ENCODE peak calls at places on chromosomes 6 and 20, in seven cellular contexts. One of them, this sample, is unnamed.

GRCh38 chr6:170344631-170345576 is 38.3 kb downstream of the FAM120B start:
- DNase-seq in GM23338: no peak
- DNase-seq in GM12878: peak
- DNase-seq in heart right ventricle: peak
- DNase-seq in cardiac muscle cell: peak
- DNase-seq in natural killer cell: no peak
- DNase-seq in CD8-positive, alpha-beta T cell: no peak
- DNase-seq in this sample: peak

GRCh38 chr6:142774292-142774691 is 170.7 kb downstream of the HIVEP2 start:
- DNase-seq in GM23338: no peak
- DNase-seq in natural killer cell: no peak
- DNase-seq in heart right ventricle: no peak
- DNase-seq in cardiac muscle cell: no peak
- DNase-seq in GM12878: no peak
- DNase-seq in CD8-positive, alpha-beta T cell: no peak
- DNase-seq in this sample: no peak

GRCh38 chr6:56802570-56802969 is 152.3 kb upstream of the BEND6 start:
- DNase-seq in CD8-positive, alpha-beta T cell: no peak
- DNase-seq in heart right ventricle: no peak
- DNase-seq in GM23338: no peak
- DNase-seq in natural killer cell: no peak
- DNase-seq in cardiac muscle cell: peak
- DNase-seq in GM12878: no peak
- DNase-seq in this sample: peak

GRCh38 chr20:33250666-33251065 is 14.9 kb downstream of the BPIFA1 start:
- DNase-seq in GM12878: no peak
- DNase-seq in cardiac muscle cell: no peak
- DNase-seq in CD8-positive, alpha-beta T cell: no peak
- DNase-seq in natural killer cell: no peak
- DNase-seq in GM23338: no peak
- DNase-seq in heart right ventricle: no peak
- DNase-seq in this sample: no peak

GRCh38 chr20:59748555-59749292 is 144.4 kb downstream of the PHACTR3 start:
- DNase-seq in heart right ventricle: no peak
- DNase-seq in GM23338: no peak
- DNase-seq in GM12878: no peak
- DNase-seq in CD8-positive, alpha-beta T cell: no peak
- DNase-seq in natural killer cell: no peak
- DNase-seq in cardiac muscle cell: peak
- DNase-seq in this sample: peak

GRCh38 chr6:126614642-126615504 is 275.0 kb downstream of the CENPW start:
- DNase-seq in cardiac muscle cell: no peak
- DNase-seq in natural killer cell: no peak
- DNase-seq in CD8-positive, alpha-beta T cell: no peak
- DNase-seq in GM23338: peak
- DNase-seq in GM12878: no peak
- DNase-seq in heart right ventricle: no peak
- DNase-seq in this sample: no peak

GRCh38 chr6:116764961-116765841 is at the start of gene FAM162B:
- DNase-seq in heart right ventricle: peak
- DNase-seq in cardiac muscle cell: peak
- DNase-seq in natural killer cell: no peak
- DNase-seq in CD8-positive, alpha-beta T cell: no peak
- DNase-seq in GM12878: no peak
- DNase-seq in GM23338: peak
- DNase-seq in this sample: peak

GRCh38 chr6:35498407-35499045 is 1.6 kb upstream of the TEAD3 start:
- DNase-seq in heart right ventricle: no peak
- DNase-seq in GM12878: no peak
- DNase-seq in CD8-positive, alpha-beta T cell: no peak
- DNase-seq in natural killer cell: no peak
- DNase-seq in GM23338: no peak
- DNase-seq in cardiac muscle cell: no peak
- DNase-seq in this sample: no peak

GRCh38 chr6:167226791-167227190 is 64.3 kb upstream of the UNC93A start:
- DNase-seq in GM12878: no peak
- DNase-seq in cardiac muscle cell: no peak
- DNase-seq in CD8-positive, alpha-beta T cell: no peak
- DNase-seq in heart right ventricle: no peak
- DNase-seq in GM23338: no peak
- DNase-seq in natural killer cell: no peak
- DNase-seq in this sample: no peak

GRCh38 chr6:51257938-51258337 is 439.3 kb downstream of the TFAP2B start:
- DNase-seq in cardiac muscle cell: no peak
- DNase-seq in heart right ventricle: no peak
- DNase-seq in natural killer cell: no peak
- DNase-seq in CD8-positive, alpha-beta T cell: no peak
- DNase-seq in GM23338: no peak
- DNase-seq in GM12878: no peak
- DNase-seq in this sample: no peak

GRCh38 chr20:16662462-16662861 is 67.4 kb upstream of the SNRPB2 start:
- DNase-seq in GM12878: no peak
- DNase-seq in natural killer cell: no peak
- DNase-seq in CD8-positive, alpha-beta T cell: no peak
- DNase-seq in heart right ventricle: no peak
- DNase-seq in cardiac muscle cell: no peak
- DNase-seq in GM23338: no peak
- DNase-seq in this sample: no peak

GRCh38 chr20:63941282-63942060 is 14.7 kb downstream of the UCKL1 start:
- DNase-seq in natural killer cell: peak
- DNase-seq in cardiac muscle cell: peak
- DNase-seq in GM12878: no peak
- DNase-seq in heart right ventricle: peak
- DNase-seq in CD8-positive, alpha-beta T cell: peak
- DNase-seq in GM23338: peak
- DNase-seq in this sample: no peak

DNA sequence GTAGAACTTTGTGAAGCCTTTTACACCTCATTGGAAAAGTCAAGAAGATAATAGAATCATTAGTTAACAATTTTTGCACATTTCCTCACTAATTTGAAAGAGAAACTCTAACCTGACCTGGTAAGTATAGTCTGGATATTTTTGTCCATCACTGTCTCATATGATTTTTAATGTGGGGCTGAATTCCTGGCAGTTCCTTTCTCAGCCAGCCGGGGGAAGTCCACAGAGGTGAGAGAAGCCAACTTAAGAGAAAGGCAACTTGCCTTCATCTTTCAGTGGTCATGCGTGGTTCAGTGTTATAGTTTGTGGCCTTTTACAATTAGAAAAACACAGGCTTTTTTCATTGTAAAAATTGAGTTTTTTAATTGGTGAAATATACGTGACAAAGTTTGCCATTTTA is 80.6 kb downstream of the CDYL start:
- DNase-seq in natural killer cell: no peak
- DNase-seq in GM12878: no peak
- DNase-seq in CD8-positive, alpha-beta T cell: no peak
- DNase-seq in GM23338: no peak
- DNase-seq in heart right ventricle: no peak
- DNase-seq in cardiac muscle cell: no peak
- DNase-seq in this sample: no peak
- TF ChIP-seq CTCF in natural killer cell: no peak
- TF ChIP-seq CTCF in GM12878: no peak
- TF ChIP-seq CTCF in CD8-positive, alpha-beta T cell: no peak
- TF ChIP-seq CTCF in GM23338: no peak
- TF ChIP-seq CTCF in heart right ventricle: no peak
- TF ChIP-seq CTCF in cardiac muscle cell: no peak
- TF ChIP-seq CTCF in this sample: no peak

DNA sequence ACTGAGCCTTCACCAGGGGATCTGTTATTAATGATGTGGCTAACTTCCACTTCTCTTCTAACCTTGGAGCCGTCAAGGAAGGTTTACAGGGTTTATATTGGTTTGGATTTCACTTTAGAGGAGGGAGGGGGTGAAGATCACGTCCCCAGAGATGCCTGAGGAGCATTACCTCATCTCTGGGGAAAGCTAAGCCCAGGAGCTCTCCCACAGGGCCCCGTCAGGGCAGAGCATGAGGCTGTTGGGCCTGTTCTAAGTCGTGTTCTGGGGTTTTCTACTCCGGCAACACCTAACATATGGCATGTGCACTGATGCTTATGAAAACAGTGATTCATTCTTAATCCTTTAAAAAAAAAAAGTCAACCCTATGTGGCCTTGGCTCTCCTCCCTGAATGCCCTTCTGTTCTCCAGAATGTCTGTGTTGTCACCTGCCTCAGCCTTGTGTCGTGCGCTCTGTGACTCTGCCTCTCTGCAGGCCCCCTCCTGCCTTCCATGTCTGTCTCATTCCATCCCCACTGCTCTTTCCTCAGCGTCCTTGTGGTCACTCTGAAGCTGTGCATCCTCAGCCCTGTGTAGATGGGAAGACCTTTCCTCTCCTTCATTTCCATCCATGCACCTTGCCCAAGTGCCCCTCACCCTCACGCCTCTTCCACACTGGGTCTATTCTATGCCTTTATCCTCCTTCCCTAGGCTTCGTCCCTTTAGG is 97.4 kb upstream of the JARID2 start:
- DNase-seq in cardiac muscle cell: peak
- DNase-seq in GM12878: no peak
- DNase-seq in natural killer cell: no peak
- DNase-seq in heart right ventricle: no peak
- DNase-seq in CD8-positive, alpha-beta T cell: no peak
- DNase-seq in GM23338: peak
- DNase-seq in this sample: peak
- TF ChIP-seq CTCF in cardiac muscle cell: no peak
- TF ChIP-seq CTCF in GM12878: no peak
- TF ChIP-seq CTCF in natural killer cell: no peak
- TF ChIP-seq CTCF in heart right ventricle: no peak
- TF ChIP-seq CTCF in CD8-positive, alpha-beta T cell: no peak
- TF ChIP-seq CTCF in GM23338: peak
- TF ChIP-seq CTCF in this sample: peak

GRCh38 chr20:6632187-6632586 is 135.3 kb upstream of the BMP2 start:
- DNase-seq in cardiac muscle cell: peak
- DNase-seq in heart right ventricle: peak
- DNase-seq in GM12878: no peak
- DNase-seq in GM23338: no peak
- DNase-seq in natural killer cell: no peak
- DNase-seq in CD8-positive, alpha-beta T cell: no peak
- DNase-seq in this sample: peak

GRCh38 chr20:6626805-6627204 is 140.7 kb upstream of the BMP2 start:
- DNase-seq in GM12878: no peak
- DNase-seq in heart right ventricle: no peak
- DNase-seq in GM23338: peak
- DNase-seq in cardiac muscle cell: no peak
- DNase-seq in natural killer cell: no peak
- DNase-seq in CD8-positive, alpha-beta T cell: no peak
- DNase-seq in this sample: no peak

GRCh38 chr20:6623989-6624388 is 143.5 kb upstream of the BMP2 start:
- DNase-seq in natural killer cell: no peak
- DNase-seq in GM12878: peak
- DNase-seq in GM23338: peak
- DNase-seq in CD8-positive, alpha-beta T cell: no peak
- DNase-seq in cardiac muscle cell: no peak
- DNase-seq in heart right ventricle: no peak
- DNase-seq in this sample: no peak

GRCh38 chr20:6630494-6630893 is 137.0 kb upstream of the BMP2 start:
- DNase-seq in cardiac muscle cell: peak
- DNase-seq in natural killer cell: no peak
- DNase-seq in CD8-positive, alpha-beta T cell: no peak
- DNase-seq in GM23338: no peak
- DNase-seq in GM12878: no peak
- DNase-seq in heart right ventricle: no peak
- DNase-seq in this sample: no peak

GRCh38 chr20:6629564-6629963 is 137.9 kb upstream of the BMP2 start:
- DNase-seq in GM12878: no peak
- DNase-seq in GM23338: no peak
- DNase-seq in natural killer cell: no peak
- DNase-seq in CD8-positive, alpha-beta T cell: no peak
- DNase-seq in cardiac muscle cell: no peak
- DNase-seq in heart right ventricle: no peak
- DNase-seq in this sample: peak
- TF ChIP-seq CTCF in GM12878: no peak
- TF ChIP-seq CTCF in GM23338: no peak
- TF ChIP-seq CTCF in natural killer cell: no peak
- TF ChIP-seq CTCF in CD8-positive, alpha-beta T cell: no peak
- TF ChIP-seq CTCF in cardiac muscle cell: no peak
- TF ChIP-seq CTCF in heart right ventricle: no peak
- TF ChIP-seq CTCF in this sample: no peak

DNA sequence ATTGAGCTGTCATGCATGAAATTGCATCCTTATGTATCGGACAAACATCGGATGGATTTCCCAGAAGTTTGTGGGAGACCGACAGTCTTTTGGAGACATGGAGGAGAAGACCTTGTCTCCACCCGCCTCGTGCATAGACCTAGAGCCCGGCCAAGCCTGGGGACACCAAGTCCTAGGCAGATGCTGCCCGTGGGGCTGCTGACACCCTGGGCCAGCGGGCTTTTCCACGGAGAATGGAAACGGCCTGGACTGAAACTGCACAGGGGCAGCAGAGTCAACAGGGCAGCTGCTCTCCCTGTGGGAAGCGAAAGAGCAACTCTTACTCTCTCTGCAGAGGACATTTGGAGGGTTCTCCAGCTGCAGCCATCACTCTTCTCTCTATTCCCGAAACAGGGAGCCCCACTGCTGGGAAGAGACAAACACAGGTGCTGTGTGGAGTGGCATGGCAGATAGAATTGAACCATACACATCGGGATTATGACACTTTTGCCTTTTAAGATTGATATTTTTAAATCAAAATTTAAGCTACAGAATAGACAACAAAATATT is 401.2 kb downstream of the THBS2 start:
- DNase-seq in GM12878: no peak
- DNase-seq in CD8-positive, alpha-beta T cell: no peak
- DNase-seq in GM23338: no peak
- DNase-seq in cardiac muscle cell: no peak
- DNase-seq in heart right ventricle: no peak
- DNase-seq in natural killer cell: no peak
- DNase-seq in this sample: no peak
- TF ChIP-seq CTCF in GM12878: no peak
- TF ChIP-seq CTCF in CD8-positive, alpha-beta T cell: no peak
- TF ChIP-seq CTCF in GM23338: no peak
- TF ChIP-seq CTCF in cardiac muscle cell: no peak
- TF ChIP-seq CTCF in heart right ventricle: no peak
- TF ChIP-seq CTCF in natural killer cell: no peak
- TF ChIP-seq CTCF in this sample: no peak

DNA sequence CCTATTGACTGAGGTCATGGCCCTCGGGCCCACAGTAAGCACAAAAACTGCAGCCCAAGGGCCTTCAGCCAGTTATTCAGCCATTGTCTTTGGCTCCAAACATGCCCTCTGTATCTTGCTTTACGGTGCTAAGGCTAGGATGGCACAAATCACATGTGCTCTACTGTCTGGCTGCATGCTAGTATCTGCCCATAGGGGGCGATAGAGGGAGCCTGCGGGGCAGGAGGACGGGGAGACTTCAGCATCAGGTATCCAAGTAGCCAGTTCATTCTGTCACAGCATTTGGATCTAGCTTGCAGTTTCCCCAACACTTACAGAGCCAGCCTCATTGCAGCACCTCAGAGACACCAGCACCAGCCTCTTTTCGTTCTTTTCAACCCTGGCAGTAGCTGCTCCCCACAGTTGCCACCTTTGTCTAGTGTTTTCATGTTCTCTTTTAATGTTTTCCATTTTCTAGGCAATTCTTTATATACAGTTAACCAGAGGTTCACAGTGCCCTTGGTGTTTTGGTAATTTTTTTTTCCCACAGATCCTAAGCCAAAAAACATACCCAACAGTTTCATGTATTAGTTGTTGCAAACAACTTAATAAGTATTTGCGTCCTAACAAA is 705.9 kb downstream of the PTPRT start:
- DNase-seq in heart right ventricle: no peak
- DNase-seq in CD8-positive, alpha-beta T cell: no peak
- DNase-seq in GM12878: no peak
- DNase-seq in natural killer cell: no peak
- DNase-seq in cardiac muscle cell: peak
- DNase-seq in GM23338: peak
- DNase-seq in this sample: no peak
- TF ChIP-seq CTCF in heart right ventricle: peak
- TF ChIP-seq CTCF in CD8-positive, alpha-beta T cell: no peak
- TF ChIP-seq CTCF in GM12878: peak
- TF ChIP-seq CTCF in natural killer cell: no peak
- TF ChIP-seq CTCF in cardiac muscle cell: peak
- TF ChIP-seq CTCF in GM23338: peak
- TF ChIP-seq CTCF in this sample: peak